ENCODE peak calls at places on chromosomes 16 and 17, in four cellular contexts. S is esophagus squamous epithelium, O is uterus, M is RWPE1. Y is an unnamed sample.
A peak's percentile ranks its signal among the peaks of the same experiment; 100 is the strongest.

GRCh38 chr16:11100239-11100750 is 155.7 kb downstream of the SOCS1 start:
- DNase-seq in S (no peak), O (peak; percentile 81), M (no peak), Y (no peak)

GRCh38 chr16:83705856-83706255 is 101.9 kb upstream of the HSBP1 start:
- DNase-seq in S (no peak), O (no peak), M (no peak), Y (no peak)

GRCh38 chr16:1458336-1458976 is 14.1 kb upstream of the CCDC154 start:
- DNase-seq in S (no peak), O (no peak), M (no peak), Y (no peak)

GRCh38 chr17:20935740-20936139 is 107.1 kb downstream of the USP22 start:
- DNase-seq in S (no peak), O (no peak), M (peak; percentile 60), Y (peak; percentile 69)

GRCh38 chr16:56910654-56911539 is 21.0 kb upstream of the HERPUD1 start:
- DNase-seq in S (no peak), O (no peak), M (no peak), Y (peak; percentile 26)

GRCh38 chr16:57430955-57431354 is 16.2 kb downstream of the CIAPIN1 start:
- DNase-seq in S (no peak), O (no peak), M (no peak), Y (no peak)

GRCh38 chr17:43860077-43860725 is 13.2 kb downstream of the CD300LG start:
- DNase-seq in S (no peak), O (no peak), M (no peak), Y (no peak)

GRCh38 chr16:85885537-85885936 is 13.4 kb upstream of the IRF8 start:
- DNase-seq in S (no peak), O (no peak), M (no peak), Y (no peak)

GRCh38 chr16:27764427-27764826 is 214.5 kb downstream of the KATNIP start:
- DNase-seq in S (no peak), O (no peak), M (no peak), Y (no peak)

GRCh38 chr16:2184346-2184745 is 12.1 kb downstream of the CASKIN1 start:
- DNase-seq in S (no peak), O (no peak), M (no peak), Y (no peak)

GRCh38 chr16:67939507-67940435 is 3.1 kb upstream of the PSMB10 start:
- DNase-seq in S (no peak), O (no peak), M (no peak), Y (no peak)

GRCh38 chr16:77840093-77840492 is 51.7 kb downstream of the VAT1L start:
- DNase-seq in S (no peak), O (no peak), M (no peak), Y (no peak)

GRCh38 chr17:45640141-45640850 is 143.8 kb upstream of the CRHR1 start:
- DNase-seq in S (no peak), O (peak; percentile 71), M (peak; percentile 61), Y (peak; percentile 14)

GRCh38 chr16:58709338-58709737 is 24.8 kb upstream of the SLC38A7 start:
- DNase-seq in S (no peak), O (no peak), M (no peak), Y (no peak)

GRCh38 chr17:40067710-40068109 is 4.9 kb downstream of the THRA start:
- DNase-seq in S (no peak), O (no peak), M (no peak), Y (no peak)
- H3K27ac ChIP-seq in S (peak overlapping the region; percentile 89), O (peak overlapping the region; percentile 98), M (peak overlapping the region; percentile 95), Y (no peak overlapping the region)

GRCh38 chr17:29159286-29159860 is 20.8 kb downstream of the MYO18A start:
- DNase-seq in S (no peak), O (no peak), M (no peak), Y (no peak)
- H3K27ac ChIP-seq in S (peak overlapping the region; percentile 87), O (no peak overlapping the region), M (peak overlapping the region; percentile 97), Y (no peak overlapping the region)

GRCh38 chr17:76241205-76241539 is 879 bp upstream of the RNF157 start:
- DNase-seq in S (no peak), O (peak; percentile 31), M (no peak), Y (no peak)
- H3K27ac ChIP-seq in S (peak overlapping the region; percentile 54), O (no peak overlapping the region), M (peak overlapping the region; percentile 0), Y (no peak overlapping the region)

DNA sequence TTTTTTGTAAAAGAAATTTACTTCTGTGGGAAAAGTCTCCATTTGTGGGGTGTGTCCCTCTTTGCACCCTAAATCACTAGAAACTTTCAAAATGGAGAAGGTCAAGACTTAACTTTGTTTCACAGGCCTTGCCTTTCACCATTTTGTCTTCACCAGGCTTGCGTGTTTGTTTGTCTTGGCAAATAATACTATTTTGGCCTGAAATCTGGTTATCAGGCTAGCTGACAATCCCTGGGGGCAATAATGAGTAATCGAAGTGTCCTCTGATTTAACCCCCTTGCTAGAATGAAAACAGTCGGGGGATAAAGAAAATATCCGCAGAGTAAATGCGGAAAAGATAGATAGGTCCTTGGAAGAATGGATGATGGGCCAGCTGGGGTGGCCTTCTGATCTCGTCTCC is 34.5 kb downstream of the SLC39A11 start:
- DNase-seq in S (no peak), O (no peak), M (no peak), Y (no peak)
- H3K27ac ChIP-seq in S (peak overlapping the region; percentile 13), O (no peak overlapping the region), M (no peak overlapping the region), Y (no peak overlapping the region)